ENCODE peak calls at places on chromosomes 13 and 19, in four cellular contexts. G is GM10248, D is thoracic aorta, H is PC-3. O is an unnamed sample.

GRCh38 chr19:10961073-10961762 is 388 bp downstream of the SMARCA4 start:
- DNase-seq in D (no peak), G (peak; percentile 29), H (peak; percentile 35), O (no peak)

GRCh38 chr19:14775855-14776254 is 2.5 kb downstream of the ADGRE2 start:
- DNase-seq in D (no peak), G (peak; percentile 40), H (no peak), O (no peak)

GRCh38 chr19:8517551-8518442 is 3.8 kb upstream of the ZNF414 start:
- DNase-seq in D (no peak), G (no peak), H (no peak), O (no peak)

GRCh38 chr19:33332248-33332647 is 29.9 kb upstream of the CEBPA start:
- DNase-seq in G (no peak), D (no peak), H (no peak), O (no peak)

GRCh38 chr19:29482855-29483640 is 42.7 kb upstream of the VSTM2B start:
- DNase-seq in H (no peak), G (peak; percentile 5), D (no peak), O (no peak)

GRCh38 chr13:111029957-111030609 is 85.0 kb upstream of the ARHGEF7 start:
- DNase-seq in G (no peak), H (no peak), D (no peak), O (no peak)

GRCh38 chr13:22748866-22749586 is 431.8 kb upstream of the SGCG start:
- DNase-seq in D (no peak), G (no peak), H (no peak), O (no peak)

GRCh38 chr13:112812306-112813034 is 122.6 kb downstream of the ATP11A start:
- DNase-seq in H (no peak), G (no peak), D (no peak), O (no peak)

GRCh38 chr13:60327551-60327950 is 69.5 kb upstream of the TDRD3 start:
- DNase-seq in G (no peak), H (no peak), D (no peak), O (no peak)

GRCh38 chr13:100657881-100658315 is 16.7 kb downstream of the TMTC4 start:
- DNase-seq in G (no peak), H (no peak), D (no peak), O (no peak)

GRCh38 chr19:2291185-2291751 is 9.3 kb upstream of the PEAK3 start:
- DNase-seq in D (no peak), G (no peak), H (no peak), O (no peak)

GRCh38 chr13:57409121-57409520 is 222.4 kb upstream of the PCDH17 start:
- DNase-seq in D (no peak), G (no peak), H (no peak), O (no peak)

GRCh38 chr19:58492265-58492664 is 16.1 kb downstream of the ZNF446 start:
- DNase-seq in H (no peak), D (no peak), G (no peak), O (no peak)

GRCh38 chr13:101875717-101876393 is 423.4 kb downstream of the ITGBL1 start:
- DNase-seq in G (no peak), H (peak; percentile 92), D (no peak), O (no peak)

GRCh38 chr13:99941086-99941485 is 30.5 kb downstream of the ZIC5 start:
- DNase-seq in G (no peak), D (no peak), H (no peak), O (no peak)

GRCh38 chr13:112638919-112639318 is 50.9 kb upstream of the ATP11A start:
- DNase-seq in H (no peak), G (no peak), D (no peak), O (no peak)

GRCh38 chr19:29851769-29852521 is 40.2 kb downstream of the CCNE1 start:
- DNase-seq in G (no peak), H (no peak), D (no peak), O (no peak)

GRCh38 chr13:46119883-46120614 is 15.2 kb upstream of the CPB2 start:
- DNase-seq in G (no peak), D (no peak), H (peak; percentile 56), O (no peak)

GRCh38 chr19:53808710-53809125 is 15.4 kb downstream of the NLRP12 start:
- DNase-seq in H (peak; percentile 76), G (no peak), D (no peak), O (no peak)

GRCh38 chr19:7975037-7975436 is 30.4 kb downstream of the ELAVL1 start:
- DNase-seq in H (no peak), D (no peak), G (no peak), O (no peak)

GRCh38 chr13:85260896-85261295 is 538.3 kb downstream of the SLITRK6 start:
- DNase-seq in G (no peak), D (no peak), H (no peak), O (no peak)

GRCh38 chr19:38656171-38656981 is 8.9 kb downstream of the ACTN4 start:
- DNase-seq in H (peak; percentile 32), D (no peak), G (no peak), O (no peak)

GRCh38 chr19:41363371-41363752 is 587 bp downstream of the B9D2 start:
- DNase-seq in D (no peak), H (no peak), G (no peak), O (no peak)

GRCh38 chr13:31174018-31174417 is 12.3 kb upstream of the HSPH1 start:
- DNase-seq in G (no peak), H (peak; percentile 38), D (no peak), O (no peak)

GRCh38 chr13:50745542-50745941 is 98.0 kb downstream of the DLEU7 start:
- DNase-seq in D (no peak), G (no peak), H (peak; percentile 11), O (no peak)

GRCh38 chr13:100210966-100211710 is 122.2 kb downstream of the PCCA start:
- DNase-seq in G (no peak), H (no peak), D (no peak), O (no peak)

GRCh38 chr13:64446372-64446771 is 2783.8 kb downstream of the PCDH9 start:
- DNase-seq in H (peak; percentile 42), G (no peak), D (no peak), O (no peak)

GRCh38 chr19:11174336-11174735 is 18.8 kb upstream of the SPC24 start:
- DNase-seq in D (no peak), H (no peak), G (no peak), O (no peak)

GRCh38 chr19:56092685-56093631 is 28.1 kb downstream of the ZNF787 start:
- DNase-seq in H (no peak), D (no peak), G (no peak), O (no peak)

GRCh38 chr13:91639316-91639715 is 240.9 kb downstream of the GPC5 start:
- DNase-seq in H (no peak), G (no peak), D (no peak), O (no peak)

GRCh38 chr19:53076984-53077383 is 26.2 kb downstream of the ZNF160 start:
- DNase-seq in H (peak; percentile 13), D (no peak), G (no peak), O (peak; percentile 35)

GRCh38 chr13:46154136-46154854 is 27.7 kb downstream of the LCP1 start:
- DNase-seq in G (no peak), D (no peak), H (no peak), O (no peak)

GRCh38 chr13:23901365-23901764 is 4.1 kb upstream of the C1QTNF9B start:
- DNase-seq in H (peak; percentile 80), G (no peak), D (no peak), O (no peak)

DNA sequence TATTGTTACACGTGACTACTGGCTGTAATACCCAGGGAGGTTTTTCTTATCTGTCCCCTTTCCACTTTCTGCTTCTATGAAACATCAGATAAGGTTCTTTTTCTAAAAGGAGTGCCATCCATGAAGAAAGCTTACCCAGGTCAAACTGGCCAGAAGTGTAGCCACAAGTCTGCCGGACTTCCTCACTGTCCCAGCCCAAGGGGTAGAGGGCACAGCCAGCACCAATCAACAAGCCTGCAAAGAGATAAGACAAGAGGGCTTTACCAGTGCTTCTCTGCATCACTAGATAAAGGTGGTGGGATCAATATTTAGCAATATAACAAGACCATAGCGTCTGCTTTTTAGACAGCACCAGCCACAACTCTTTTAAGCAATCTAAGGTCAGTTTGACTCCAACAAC is 224.7 kb downstream of the LHFPL6 start:
- DNase-seq in H (no peak), G (no peak), D (no peak), O (no peak)
- TF ChIP-seq CTCF in H (no peak), G (no peak), D (no peak), O (no peak)

DNA sequence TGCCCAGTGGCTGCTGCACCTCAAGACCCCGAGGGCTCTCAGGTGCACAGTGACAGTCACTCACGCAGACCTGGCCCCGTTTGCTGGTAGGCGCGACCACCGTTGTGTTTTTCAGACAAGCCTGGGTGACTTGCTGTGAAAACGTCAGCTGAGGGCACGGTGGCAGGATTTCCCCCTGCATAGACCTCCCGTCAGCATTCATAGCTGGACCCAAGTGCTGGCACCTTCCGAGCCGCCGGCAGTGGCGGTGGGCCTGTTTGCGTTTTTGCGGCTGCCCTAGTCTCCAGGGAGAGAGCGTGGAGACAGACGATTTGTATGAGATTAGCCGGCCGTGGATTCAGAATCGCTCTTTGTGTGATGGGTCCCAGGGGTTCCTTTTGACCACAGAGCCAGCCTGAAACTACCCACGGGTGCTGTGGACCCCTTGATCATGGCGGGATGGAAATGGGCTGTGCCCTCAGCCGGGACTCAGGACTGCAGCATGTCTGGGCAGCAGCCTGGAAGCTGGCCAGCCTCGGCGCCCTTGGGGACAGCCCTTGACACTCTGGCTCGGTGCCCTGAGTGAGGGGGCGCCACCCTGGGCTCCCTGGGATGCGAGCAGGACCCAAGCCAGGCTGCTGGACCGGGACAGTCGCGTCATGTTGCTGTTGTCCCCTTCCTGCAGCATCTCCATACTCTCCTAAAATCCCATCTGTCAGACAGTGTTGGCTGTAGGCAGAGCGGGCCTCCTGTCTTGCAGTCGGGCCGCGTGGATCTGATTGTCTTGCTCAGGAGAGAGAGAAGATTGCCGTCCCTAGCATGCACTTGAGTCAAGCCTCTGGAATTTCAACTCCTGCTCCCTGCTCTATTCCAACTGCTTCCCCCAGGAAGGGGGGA is 8.6 kb downstream of the KDM4B start:
- DNase-seq in G (no peak), H (no peak), D (no peak), O (no peak)
- TF ChIP-seq CTCF in G (no peak), H (no peak), D (no peak), O (no peak)

DNA sequence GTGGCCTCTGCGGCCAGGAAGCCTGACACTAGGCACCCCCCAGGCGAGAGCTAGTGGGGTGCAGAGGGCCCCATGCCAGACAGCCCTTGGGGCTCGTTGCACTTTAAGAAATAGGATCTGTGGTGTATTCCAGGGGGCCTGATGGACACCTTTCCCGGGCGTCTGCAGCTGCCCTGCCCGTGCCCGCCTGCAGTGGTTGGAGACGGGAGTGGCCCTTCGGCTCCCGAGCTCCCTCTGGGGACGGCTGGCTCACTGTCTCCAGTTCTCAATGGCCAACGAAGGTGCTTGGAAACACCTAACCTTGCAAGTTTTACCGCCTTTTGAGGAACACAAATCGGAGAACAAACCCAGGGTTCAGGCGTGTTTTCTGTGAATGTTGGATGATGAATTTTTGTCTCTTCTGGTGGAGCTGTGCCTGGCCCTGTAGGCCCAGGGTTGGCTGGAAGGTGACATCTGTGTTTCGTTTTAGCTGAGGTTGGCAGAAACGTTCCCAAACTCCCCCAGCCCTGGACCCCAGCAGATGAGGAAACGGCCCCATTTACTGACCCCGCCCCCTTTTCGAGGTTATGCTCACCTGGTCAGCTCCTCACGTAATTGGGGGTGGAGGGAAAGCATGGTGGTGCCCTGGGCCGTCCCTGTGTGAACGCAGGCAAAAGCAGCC is 17.4 kb upstream of the NPAS1 start:
- DNase-seq in D (no peak), H (no peak), G (no peak), O (no peak)
- TF ChIP-seq CTCF in D (no peak), H (no peak), G (no peak), O (no peak)

DNA sequence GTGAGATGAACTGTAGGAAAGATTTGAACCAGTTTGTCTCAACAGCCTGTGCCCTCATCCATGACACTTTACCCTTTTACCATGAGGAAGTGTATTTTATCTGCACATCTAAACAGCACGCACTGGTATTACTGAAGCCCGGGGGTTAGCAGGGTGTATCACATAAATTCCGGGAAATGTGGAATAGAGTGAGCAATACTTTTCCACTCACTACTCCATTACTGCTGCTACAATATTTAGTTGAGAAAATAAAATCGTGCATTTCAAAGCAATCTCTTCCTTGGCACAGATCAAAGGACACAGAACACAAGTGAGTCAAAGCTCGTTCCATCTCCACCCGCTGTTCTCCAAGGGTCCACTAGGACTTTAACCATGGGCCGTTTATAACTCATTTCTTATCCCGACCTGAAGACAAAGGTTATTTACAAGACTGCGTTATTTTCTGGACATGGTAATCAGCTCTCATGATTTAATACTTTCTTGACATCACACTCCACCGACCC is 35.2 kb downstream of the STK24 start:
- DNase-seq in H (no peak), G (no peak), D (no peak), O (no peak)
- TF ChIP-seq CTCF in H (no peak), G (no peak), D (no peak), O (no peak)